ENCODE peak calls at places on chromosomes 16 and 17, in four cellular contexts. Y is lung, R is SK-N-MC, M is body of pancreas. L is an unnamed sample.

GRCh38 chr17:27485711-27486495 is 29.7 kb downstream of the KSR1 start:
- DNase-seq in Y (no peak), M (no peak), R (no peak), L (no peak)

GRCh38 chr17:37400505-37400904 is 6.1 kb downstream of the ACACA start:
- DNase-seq in M (no peak), Y (no peak), R (no peak), L (no peak)

GRCh38 chr17:48728232-48729231 is at the start of gene HOXB13:
- DNase-seq in Y (no peak), M (peak; percentile 44), R (peak; percentile 85), L (peak; percentile 32)

GRCh38 chr17:9468532-9468931 is 107.1 kb downstream of the STX8 start:
- DNase-seq in R (no peak), Y (no peak), M (peak; percentile 51), L (no peak)

GRCh38 chr16:1183235-1183907 is 30.5 kb downstream of the CACNA1H start:
- DNase-seq in Y (no peak), M (peak; percentile 46), R (no peak), L (peak; percentile 58)

GRCh38 chr16:50474138-50474537 is 74.1 kb upstream of the NKD1 start:
- DNase-seq in M (no peak), Y (no peak), R (no peak), L (no peak)

GRCh38 chr16:24070851-24071250 is 185.3 kb upstream of the CACNG3 start:
- DNase-seq in Y (no peak), R (peak; percentile 40), M (peak; percentile 37), L (no peak)

GRCh38 chr16:81616321-81617020 is 162.6 kb upstream of the PLCG2 start:
- DNase-seq in Y (no peak), M (peak; percentile 47), R (no peak), L (peak; percentile 69)

GRCh38 chr16:59510008-59510424 is 775.9 kb upstream of the GOT2 start:
- DNase-seq in Y (no peak), M (no peak), R (no peak), L (no peak)

GRCh38 chr17:80246266-80246681 is 14.4 kb upstream of the RNF213 start:
- DNase-seq in Y (no peak), M (no peak), R (no peak), L (no peak)

GRCh38 chr16:69619514-69619913 is 53.7 kb downstream of the NFAT5 start:
- DNase-seq in Y (no peak), R (no peak), M (no peak), L (no peak)

GRCh38 chr17:73140531-73140930 is 24.3 kb upstream of the SSTR2 start:
- DNase-seq in M (no peak), Y (no peak), R (no peak), L (no peak)

GRCh38 chr16:10250137-10250850 is 68.1 kb upstream of the GRIN2A start:
- DNase-seq in M (peak; percentile 13), Y (no peak), R (no peak), L (no peak)

GRCh38 chr17:32732296-32732642 is 144.7 kb downstream of the MYO1D start:
- DNase-seq in R (no peak), M (no peak), Y (no peak), L (no peak)

GRCh38 chr17:1515640-1516402 is 591 bp downstream of the INPP5K start:
- DNase-seq in R (no peak), M (peak; percentile 64), Y (peak; percentile 66), L (no peak)

GRCh38 chr17:32536736-32537646 is 50.2 kb downstream of the CDK5R1 start:
- DNase-seq in M (no peak), Y (no peak), R (no peak), L (no peak)

GRCh38 chr17:2071421-2072281 is 16.7 kb downstream of the HIC1 start:
- DNase-seq in R (no peak), M (no peak), Y (no peak), L (peak; percentile 82)

GRCh38 chr17:30858556-30859250 is 26.9 kb downstream of the ATAD5 start:
- DNase-seq in R (no peak), Y (no peak), M (no peak), L (no peak)

GRCh38 chr16:57185446-57185944 is 344 bp downstream of the PSME3IP1 start:
- DNase-seq in R (no peak), Y (peak; percentile 40), M (peak; percentile 65), L (peak; percentile 40)

GRCh38 chr16:17101646-17102045 is 369.1 kb downstream of the XYLT1 start:
- DNase-seq in Y (no peak), M (no peak), R (no peak), L (no peak)

GRCh38 chr17:72332367-72332766 is 211.5 kb downstream of the SOX9 start:
- DNase-seq in Y (no peak), R (no peak), M (no peak), L (no peak)

GRCh38 chr16:8660841-8661301 is 13.5 kb upstream of the ABAT start:
- DNase-seq in M (peak; percentile 85), R (no peak), Y (peak; percentile 70), L (peak; percentile 56)

GRCh38 chr17:42386784-42387183 is 1.5 kb downstream of the STAT3 start:
- DNase-seq in Y (no peak), R (no peak), M (no peak), L (no peak)

GRCh38 chr17:78255953-78256704 is 24.7 kb downstream of the TMEM235 start:
- DNase-seq in Y (no peak), R (no peak), M (no peak), L (no peak)

GRCh38 chr17:79084291-79085153 is 9.9 kb downstream of the ENGASE start:
- DNase-seq in Y (no peak), R (no peak), M (no peak), L (no peak)

GRCh38 chr16:72124761-72125634 is 31.4 kb downstream of the DHX38 start:
- DNase-seq in R (peak; percentile 5), Y (peak; percentile 66), M (peak; percentile 72), L (peak; percentile 66)

GRCh38 chr17:343211-343610 is 9.4 kb downstream of the RPH3AL start:
- DNase-seq in Y (no peak), R (no peak), M (no peak), L (no peak)

DNA sequence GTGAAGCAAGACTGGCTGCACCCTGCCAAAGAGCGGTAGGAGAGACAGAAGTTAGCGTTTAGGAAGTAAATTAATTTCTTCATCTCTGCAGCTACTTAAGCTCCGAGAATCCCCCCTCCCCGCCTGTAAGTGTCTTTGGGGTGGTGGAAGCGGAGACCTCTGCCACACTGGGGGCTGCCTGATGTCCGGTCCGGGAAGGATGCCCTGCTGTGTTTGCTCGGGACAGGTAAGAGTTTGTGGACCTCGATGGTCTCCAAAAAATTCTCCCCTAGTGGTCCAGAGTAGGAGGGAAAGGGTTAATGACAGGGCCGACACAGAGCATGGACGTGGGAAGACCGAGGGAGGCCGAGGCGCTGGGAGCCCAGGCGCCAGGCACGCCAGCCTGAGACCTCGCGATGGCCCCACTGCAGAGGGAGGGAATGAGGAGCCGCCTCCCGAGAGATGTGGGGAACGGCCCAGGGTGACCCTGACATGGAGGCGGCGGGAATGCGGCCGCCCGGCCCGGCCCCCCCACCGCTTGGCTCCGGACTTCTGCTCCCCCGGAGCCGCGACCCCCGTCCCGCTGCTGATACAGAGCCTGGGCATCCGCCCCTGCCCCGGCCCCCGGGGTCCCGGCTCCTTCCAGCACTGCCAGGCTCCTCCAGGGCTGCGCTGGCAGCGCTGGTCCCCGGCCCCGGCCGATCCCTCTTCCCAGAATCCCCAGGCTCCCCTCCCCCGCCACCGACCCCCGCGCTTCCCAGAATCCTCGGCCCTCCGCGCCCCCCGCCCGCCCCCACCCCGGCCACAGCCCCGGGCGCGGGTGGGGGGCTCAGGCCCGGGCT is 680 bp downstream of the ZNF629 start:
- DNase-seq in M (peak; percentile 43), Y (no peak), R (no peak), L (no peak)
- H3K27ac ChIP-seq in M (peak overlapping the region; percentile 77), Y (peak overlapping the region; percentile 89), R (peak overlapping the region; percentile 83), L (peak overlapping the region; percentile 94)

GRCh38 chr17:45441536-45442310 is 9.1 kb upstream of the ARHGAP27 start:
- DNase-seq in M (no peak), R (no peak), Y (no peak), L (no peak)
- H3K27ac ChIP-seq in M (no peak overlapping the region), R (no peak overlapping the region), Y (no peak overlapping the region), L (no peak overlapping the region)

DNA sequence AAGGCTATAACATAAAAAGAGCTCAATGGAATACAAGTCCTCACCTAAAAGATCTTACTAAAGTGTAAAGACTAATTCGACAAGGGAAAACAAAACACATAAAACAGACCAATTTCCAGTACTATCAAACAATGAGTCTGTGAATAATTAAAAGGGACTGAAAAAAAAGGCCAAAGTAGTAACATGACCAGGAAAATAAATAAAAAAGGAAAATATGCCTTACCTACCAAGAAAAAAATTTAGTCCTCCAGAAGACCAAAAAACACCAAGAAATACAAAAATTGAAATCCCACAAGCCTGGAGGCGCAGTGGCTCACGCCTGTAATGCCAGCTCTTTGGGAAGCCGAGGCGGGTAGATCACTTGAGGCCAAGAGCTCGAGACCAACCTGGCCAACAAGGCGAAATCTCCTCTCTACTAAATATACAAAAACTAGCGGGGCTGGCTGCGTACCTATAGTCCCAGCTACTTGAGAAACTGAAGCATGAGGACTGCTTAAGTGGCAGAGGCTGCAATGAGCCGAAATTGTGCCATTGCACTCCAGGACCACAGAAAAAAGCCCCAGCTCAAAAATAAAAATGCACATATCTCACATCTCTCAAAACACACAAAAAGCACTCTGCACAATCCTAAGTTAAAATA is 60.8 kb downstream of the TEX14 start:
- DNase-seq in R (peak; percentile 3), M (peak; percentile 53), Y (peak; percentile 32), L (no peak)
- H3K27ac ChIP-seq in R (peak overlapping the region; percentile 97), M (peak overlapping the region; percentile 64), Y (peak overlapping the region; percentile 66), L (peak overlapping the region; percentile 90)

DNA sequence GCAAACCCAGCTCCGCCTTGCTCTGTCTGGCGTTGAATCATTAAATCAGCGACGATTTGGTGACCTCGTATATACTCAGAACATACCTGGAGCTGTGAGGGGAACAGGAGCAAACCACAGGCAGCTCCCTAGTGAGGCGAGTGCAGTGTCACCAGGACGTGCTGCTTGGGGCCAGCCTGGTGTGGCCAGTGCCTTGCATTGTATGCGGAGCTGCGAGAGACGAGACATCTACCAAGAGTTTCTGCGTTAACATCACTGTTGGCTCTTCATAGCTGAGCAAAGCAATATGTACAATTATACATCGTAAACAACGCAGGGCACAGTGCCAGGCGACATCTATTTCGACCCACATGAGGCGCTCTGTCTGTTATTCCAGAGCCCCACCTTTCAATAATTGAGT is 27.9 kb downstream of the MINK1 start:
- DNase-seq in M (no peak), R (no peak), Y (no peak), L (no peak)
- H3K27ac ChIP-seq in M (no peak overlapping the region), R (no peak overlapping the region), Y (no peak overlapping the region), L (peak overlapping the region; percentile 89)

GRCh38 chr16:19108409-19109287 is 5.1 kb upstream of the ITPRIPL2 start:
- DNase-seq in Y (no peak), M (no peak), R (no peak), L (no peak)

GRCh38 chr16:19109288-19109664 is 4.5 kb upstream of the ITPRIPL2 start:
- DNase-seq in Y (no peak), M (no peak), R (no peak), L (no peak)

GRCh38 chr16:19114359-19115147 is 789 bp downstream of the ITPRIPL2 start:
- DNase-seq in Y (peak; percentile 59), R (no peak), M (peak; percentile 74), L (peak; percentile 62)

GRCh38 chr16:19113577-19114358 is at the start of gene ITPRIPL2:
- DNase-seq in R (no peak), M (peak; percentile 90), Y (peak; percentile 91), L (peak; percentile 93)

GRCh38 chr16:19110537-19111391 is 3.0 kb upstream of the ITPRIPL2 start:
- DNase-seq in M (peak; percentile 63), R (no peak), Y (no peak), L (no peak)
- H3K27ac ChIP-seq in M (peak overlapping the region; percentile 39), R (no peak overlapping the region), Y (no peak overlapping the region), L (no peak overlapping the region)

DNA sequence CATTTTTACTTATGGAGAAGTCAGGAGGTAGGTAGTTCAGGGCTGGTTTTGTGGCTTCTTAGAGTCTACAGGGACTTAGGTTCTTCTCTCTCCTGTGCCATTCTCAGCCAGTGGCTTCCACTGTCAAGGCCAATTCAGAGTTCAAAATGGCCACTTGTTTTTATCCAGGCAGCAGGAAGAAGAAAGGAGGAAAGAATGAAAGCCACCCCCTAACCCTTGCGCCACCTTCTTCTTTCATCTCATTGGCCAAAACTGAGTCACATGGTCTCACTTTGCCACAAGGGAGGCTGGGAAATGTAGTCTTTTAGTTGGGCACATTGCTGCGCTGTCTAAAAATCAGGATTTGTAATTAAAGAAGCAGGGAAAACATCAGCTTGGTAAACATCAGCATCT is 60.8 kb upstream of the MED9 start:
- DNase-seq in M (no peak), R (no peak), Y (no peak), L (no peak)
- H3K27ac ChIP-seq in M (no peak overlapping the region), R (no peak overlapping the region), Y (peak overlapping the region; percentile 67), L (peak overlapping the region; percentile 85)